ENCODE peak calls at places on chromosomes 3 and 15, in four cellular contexts. K is HepG2, C is K562, A is GM12878. N is an unnamed sample.
A peak's percentile ranks its signal among the peaks of the same experiment; 100 is the strongest.

GRCh38 chr3:99714146-99714545 is 75.8 kb downstream of the COL8A1 start:
- DNase-seq in K (no peak), C (no peak), A (no peak), N (no peak)

GRCh38 chr3:52394751-52395502 is 50.0 kb downstream of the SEMA3G start:
- DNase-seq in K (no peak), C (no peak), A (no peak), N (no peak)

GRCh38 chr15:74543583-74543982 is 2.6 kb downstream of the ARID3B start:
- DNase-seq in K (no peak), C (no peak), A (no peak), N (no peak)

GRCh38 chr3:193620650-193621049 is 27.6 kb downstream of the OPA1 start:
- DNase-seq in K (no peak), C (no peak), A (peak; percentile 33), N (no peak)

GRCh38 chr3:52771702-52772101 is 962 bp upstream of the NEK4 start:
- DNase-seq in K (no peak), C (no peak), A (no peak), N (no peak)

GRCh38 chr3:71210257-71211002 is 373.1 kb downstream of the FOXP1 start:
- DNase-seq in K (peak; percentile 87), C (peak; percentile 15), A (no peak), N (no peak)

GRCh38 chr15:66850078-66850991 is 148.3 kb downstream of the SMAD6 start:
- DNase-seq in K (no peak), C (peak; percentile 34), A (no peak), N (no peak)

GRCh38 chr3:178482981-178483380 is 53.3 kb upstream of the KCNMB2 start:
- DNase-seq in K (no peak), C (no peak), A (no peak), N (no peak)

GRCh38 chr3:49004352-49005297 is 2.6 kb upstream of the WDR6 start:
- DNase-seq in K (peak; percentile 48), C (peak; percentile 28), A (no peak), N (no peak)

GRCh38 chr3:129514110-129514509 is 14.3 kb upstream of the RHO start:
- DNase-seq in K (no peak), C (no peak), A (no peak), N (no peak)

GRCh38 chr3:136396916-136397315 is 146.8 kb downstream of the PCCB start:
- DNase-seq in K (no peak), C (no peak), A (no peak), N (no peak)

GRCh38 chr15:86877171-86877631 is 797.5 kb downstream of the AGBL1 start:
- DNase-seq in K (no peak), C (no peak), A (no peak), N (no peak)

GRCh38 chr3:128607710-128608048 is 42.9 kb downstream of the RPN1 start:
- DNase-seq in K (no peak), C (no peak), A (no peak), N (no peak)

GRCh38 chr3:129688310-129688895 is 81.9 kb upstream of the PLXND1 start:
- DNase-seq in K (peak; percentile 78), C (no peak), A (no peak), N (no peak)

GRCh38 chr3:184377374-184377773 is 633 bp downstream of the THPO start:
- DNase-seq in K (peak; percentile 23), C (no peak), A (no peak), N (no peak)

GRCh38 chr15:74134387-74135027 is 4.1 kb downstream of the ISLR2 start:
- DNase-seq in K (no peak), C (no peak), A (no peak), N (no peak)

GRCh38 chr15:27495963-27496459 is 525.0 kb downstream of the GABRG3 start:
- DNase-seq in K (no peak), C (no peak), A (no peak), N (no peak)

GRCh38 chr3:124201786-124202185 is 209.9 kb upstream of the ROPN1 start:
- DNase-seq in K (no peak), C (no peak), A (no peak), N (no peak)

GRCh38 chr3:32383136-32383711 is 8.4 kb upstream of the CMTM7 start:
- DNase-seq in K (no peak), C (no peak), A (no peak), N (no peak)

GRCh38 chr3:148642616-148643015 is 55.1 kb upstream of the AGTR1 start:
- DNase-seq in K (no peak), C (no peak), A (no peak), N (no peak)

GRCh38 chr3:25473246-25473645 is 45.2 kb downstream of the RARB start:
- DNase-seq in K (no peak), C (no peak), A (no peak), N (no peak)

GRCh38 chr3:98877132-98877531 is 24.4 kb downstream of the DCBLD2 start:
- DNase-seq in K (no peak), C (no peak), A (no peak), N (no peak)

GRCh38 chr3:118882353-118882947 is 152.2 kb downstream of the IGSF11 start:
- DNase-seq in K (peak; percentile 48), C (peak; percentile 36), A (no peak), N (peak; percentile 51)

GRCh38 chr3:122468896-122469533 is 45.7 kb downstream of the KPNA1 start:
- DNase-seq in K (no peak), C (no peak), A (peak; percentile 30), N (no peak)

GRCh38 chr15:88396382-88396781 is 70.8 kb downstream of the MRPL46 start:
- DNase-seq in K (no peak), C (no peak), A (no peak), N (no peak)

GRCh38 chr15:78087944-78088772 is 4.2 kb upstream of the SH2D7 start:
- DNase-seq in K (no peak), C (no peak), A (no peak), N (no peak)

GRCh38 chr15:76203766-76204557 is 107.3 kb downstream of the ETFA start:
- DNase-seq in K (no peak), C (no peak), A (no peak), N (no peak)

GRCh38 chr15:51736646-51737537 is 563 bp downstream of the LYSMD2 start:
- DNase-seq in K (no peak), C (peak; percentile 77), A (no peak), N (peak; percentile 44)

GRCh38 chr15:59976480-59976879 is 27.6 kb upstream of the FOXB1 start:
- DNase-seq in K (no peak), C (no peak), A (peak; percentile 12), N (no peak)

DNA sequence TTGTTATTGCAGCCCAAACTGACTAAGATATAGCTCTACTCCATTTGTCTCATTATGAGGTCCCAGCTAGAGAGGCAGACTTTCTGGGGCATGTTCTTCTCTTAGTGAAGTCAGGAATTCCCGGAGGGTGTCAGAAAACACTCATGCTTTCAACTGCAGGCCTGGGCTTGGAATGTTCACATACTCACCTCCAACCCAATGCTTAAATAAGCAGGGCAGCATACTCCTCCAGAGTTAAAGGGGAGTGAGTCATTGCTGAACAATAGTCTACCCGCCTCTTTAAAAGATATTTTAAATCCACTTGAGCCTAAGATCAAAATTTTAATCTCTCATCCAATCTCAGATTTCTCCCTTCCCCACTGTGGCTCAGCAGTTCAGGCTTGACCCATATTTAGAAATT is 167.8 kb upstream of the DPH6 start:
- DNase-seq in K (no peak), C (no peak), A (no peak), N (no peak)
- TF ChIP-seq FOXM1 in K (no peak), C (no peak), A (no peak), N (no peak)

DNA sequence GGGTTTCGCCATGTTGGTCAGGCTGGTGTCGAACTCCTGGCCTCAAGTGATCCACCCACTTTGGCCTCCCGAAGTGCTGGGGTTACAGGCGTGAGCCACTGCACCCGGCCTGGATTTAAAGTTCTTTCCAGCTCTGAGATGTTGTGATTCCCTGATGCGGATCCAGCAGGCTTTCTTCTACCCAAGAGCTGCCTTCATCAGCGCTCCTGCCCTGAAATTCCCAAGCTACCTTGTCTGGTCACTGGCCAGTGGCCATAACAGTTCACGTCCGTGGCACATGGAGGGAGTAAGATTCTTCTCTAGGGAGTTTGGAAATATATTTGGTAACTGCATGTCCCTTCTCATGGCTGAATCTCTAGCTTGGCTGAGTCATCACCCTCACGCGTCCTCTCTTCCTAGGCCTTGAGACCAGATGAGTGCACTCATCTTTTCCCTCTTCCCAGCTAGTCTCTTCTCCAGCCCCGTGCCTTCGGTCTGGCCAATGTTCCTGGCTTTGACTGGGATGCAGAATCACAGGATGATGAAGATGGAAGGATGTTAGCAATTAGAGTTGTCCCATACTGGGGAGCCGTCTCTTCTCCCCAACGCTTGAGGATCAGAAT is 29.8 kb upstream of the APOD start:
- DNase-seq in K (no peak), C (no peak), A (no peak), N (no peak)
- TF ChIP-seq BHLHE40 in K (no peak), C (no peak), A (no peak), N (no peak)

GRCh38 chr3:127161236-127161635 is 31.7 kb upstream of the PRR23E start:
- DNase-seq in K (no peak), C (no peak), A (no peak), N (no peak)

GRCh38 chr3:127161973-127162579 is 30.9 kb upstream of the PRR23E start:
- DNase-seq in K (no peak), C (no peak), A (no peak), N (no peak)

GRCh38 chr3:127165036-127165435 is 27.9 kb upstream of the PRR23E start:
- DNase-seq in K (no peak), C (no peak), A (no peak), N (no peak)

GRCh38 chr3:127164615-127165014 is 28.3 kb upstream of the PRR23E start:
- DNase-seq in K (no peak), C (no peak), A (no peak), N (no peak)

DNA sequence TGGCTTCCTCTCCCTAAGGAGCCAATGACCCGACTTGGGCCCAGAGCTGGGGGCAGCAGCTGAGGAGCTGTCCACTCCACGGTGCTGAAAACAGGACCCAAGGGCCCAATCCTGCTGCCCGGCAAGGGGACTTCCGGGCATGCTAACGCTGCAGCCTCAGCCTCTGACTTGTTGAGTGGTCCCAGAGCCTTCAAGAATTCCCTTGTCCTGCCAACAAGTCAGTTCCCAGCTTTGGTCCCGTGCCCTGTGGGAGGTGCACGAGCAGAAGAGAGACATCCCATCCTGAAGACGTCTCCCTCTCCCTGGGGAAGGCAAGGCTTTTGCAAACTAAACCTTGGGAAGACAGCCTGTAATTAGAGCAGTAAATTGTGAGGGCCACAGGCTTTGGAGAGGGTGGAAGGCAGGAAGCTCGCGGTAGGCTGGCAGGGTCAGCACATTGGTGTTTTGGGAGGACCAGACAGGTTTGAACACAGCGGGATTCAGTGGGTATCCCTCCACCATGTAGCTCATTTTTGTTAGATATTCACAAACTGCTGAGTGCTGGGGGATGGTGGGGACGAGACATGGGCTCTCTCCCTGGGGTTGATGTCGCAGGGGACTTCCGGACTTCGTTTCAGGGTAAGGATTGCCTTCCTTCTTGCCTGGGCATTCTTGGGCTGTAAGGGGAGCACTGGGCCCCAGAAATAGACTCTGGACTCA is 29.8 kb upstream of the PRR23E start:
- DNase-seq in K (no peak), C (peak; percentile 42), A (no peak), N (peak; percentile 54)
- TF ChIP-seq FOXK2 in K (no peak), C (no peak), A (no peak), N (no peak)

DNA sequence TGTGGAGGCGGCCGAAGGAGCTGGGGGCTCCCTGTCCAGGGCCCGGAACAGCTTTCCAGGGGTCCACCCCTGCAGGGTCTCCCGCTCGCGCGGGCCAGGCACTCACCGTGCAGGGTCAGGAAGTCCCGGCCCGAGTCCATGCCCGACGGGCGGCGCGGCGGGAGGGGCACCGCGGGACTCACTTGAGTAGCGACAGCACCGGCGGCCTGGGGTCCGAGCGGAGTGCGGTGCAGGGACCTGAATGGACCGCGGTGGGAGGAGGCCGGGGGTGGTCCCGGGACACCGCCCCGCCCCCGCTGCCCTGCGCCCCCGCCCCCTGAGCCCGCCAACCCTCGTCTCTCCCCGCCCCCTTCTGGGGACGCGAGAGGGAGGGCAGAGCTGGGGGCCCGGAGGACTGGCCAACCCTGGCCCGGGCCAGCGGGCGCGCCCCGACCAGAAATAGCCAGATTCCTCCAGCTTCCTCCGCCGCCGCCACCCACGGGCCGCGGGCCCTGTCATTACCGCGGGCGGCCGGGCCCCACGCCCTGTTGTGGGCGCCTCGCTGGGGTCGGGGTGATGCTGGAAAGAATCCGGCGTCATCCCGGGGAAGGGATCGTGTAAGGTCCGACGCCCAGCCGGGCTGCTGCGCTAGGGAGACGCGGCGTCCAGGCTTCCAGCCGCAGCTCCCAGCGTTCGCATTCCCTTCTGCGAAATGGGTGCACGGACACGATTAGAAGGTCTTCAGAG is at the start of gene PLCD1:
- DNase-seq in K (peak; percentile 33), C (peak; percentile 88), A (no peak), N (peak; percentile 41)
- TF ChIP-seq FOXM1 in K (no peak), C (no peak), A (no peak), N (no peak)